ENCODE peak calls at places on chromosome 12, in six cellular contexts. Z, O, M, I, W and A are unnamed samples.
A peak's percentile ranks its signal among the peaks of the same experiment; 100 is the strongest.

GRCh38 chr12:27970981-27971489 is 1.5 kb downstream of the PTHLH start:
- DNase-seq in I (peak; percentile 44), Z (no peak), M (no peak), O (no peak), W (no peak), A (no peak)

GRCh38 chr12:73159952-73160351 is 887.8 kb downstream of the TRHDE start:
- DNase-seq in O (no peak), I (no peak), M (no peak), W (no peak), Z (no peak), A (no peak)

GRCh38 chr12:26938660-26939185 is 453 bp downstream of the FGFR1OP2 start:
- DNase-seq in M (no peak), O (no peak), I (no peak), W (no peak), Z (peak; percentile 45), A (peak; percentile 70)

GRCh38 chr12:131784909-131785762 is 43.1 kb upstream of the MMP17 start:
- DNase-seq in O (no peak), M (peak; percentile 85), I (peak; percentile 87), Z (no peak), W (no peak), A (no peak)

GRCh38 chr12:103442822-103443221 is 52.9 kb downstream of the C12orf42 start:
- DNase-seq in W (no peak), I (no peak), Z (no peak), M (no peak), O (no peak), A (no peak)

GRCh38 chr12:100221523-100221922 is 20.9 kb downstream of the ACTR6 start:
- DNase-seq in O (no peak), W (no peak), Z (peak; percentile 33), M (no peak), I (no peak), A (no peak)

GRCh38 chr12:1660304-1661187 is 30.3 kb upstream of the ADIPOR2 start:
- DNase-seq in O (no peak), M (no peak), W (no peak), Z (peak; percentile 87), I (no peak), A (peak; percentile 42)

GRCh38 chr12:24851341-24851740 is 97.6 kb downstream of the BCAT1 start:
- DNase-seq in O (no peak), I (no peak), M (no peak), Z (no peak), W (no peak), A (no peak)

GRCh38 chr12:15256760-15257159 is 35.5 kb upstream of the RERG start:
- DNase-seq in M (no peak), O (no peak), I (no peak), Z (no peak), W (no peak), A (peak; percentile 81)

GRCh38 chr12:93256258-93256969 is 121.3 kb upstream of the NUDT4 start:
- DNase-seq in M (no peak), W (no peak), I (peak; percentile 15), Z (no peak), O (no peak), A (peak; percentile 38)

GRCh38 chr12:130770413-130771028 is 54.4 kb upstream of the RIMBP2 start:
- DNase-seq in I (no peak), M (no peak), Z (no peak), W (no peak), O (no peak), A (no peak)

GRCh38 chr12:12087693-12088034 is 16.9 kb downstream of the BCL2L14 start:
- DNase-seq in W (no peak), M (no peak), O (no peak), Z (no peak), I (no peak), A (no peak)

GRCh38 chr12:128069359-128069997 is 197.5 kb upstream of the TMEM132C start:
- DNase-seq in W (no peak), Z (peak; percentile 50), I (peak; percentile 65), O (peak; percentile 16), M (peak; percentile 59), A (peak; percentile 79)

GRCh38 chr12:105992849-105993740 is 145.7 kb downstream of the NUAK1 start:
- DNase-seq in O (no peak), M (peak; percentile 27), W (no peak), I (peak; percentile 95), Z (no peak), A (peak; percentile 38)

GRCh38 chr12:120190985-120191480 is 3.5 kb downstream of the GCN1 start:
- DNase-seq in O (no peak), Z (no peak), W (peak; percentile 3), I (no peak), M (no peak), A (no peak)

GRCh38 chr12:4829793-4830162 is 79.9 kb upstream of the KCNA1 start:
- DNase-seq in Z (no peak), W (no peak), M (no peak), O (peak; percentile 50), I (no peak), A (no peak)

GRCh38 chr12:83823386-83824045 is 1089.1 kb downstream of the SLC6A15 start:
- DNase-seq in O (peak; percentile 88), W (no peak), Z (peak; percentile 20), M (peak; percentile 35), I (no peak), A (no peak)

GRCh38 chr12:51818567-51819300 is 29.8 kb downstream of the FIGNL2 start:
- DNase-seq in Z (no peak), W (no peak), I (peak; percentile 86), M (peak; percentile 49), O (no peak), A (peak; percentile 67)

GRCh38 chr12:28130625-28131598 is 59.3 kb upstream of the CCDC91 start:
- DNase-seq in Z (no peak), O (no peak), I (peak; percentile 100), M (peak; percentile 100), W (peak; percentile 83), A (peak; percentile 87)

GRCh38 chr12:104549820-104550480 is 93.2 kb downstream of the CHST11 start:
- DNase-seq in O (no peak), M (peak; percentile 27), I (peak; percentile 69), Z (no peak), W (no peak), A (peak; percentile 7)

GRCh38 chr12:102634216-102634615 is 153.9 kb upstream of the IGF1 start:
- DNase-seq in I (peak; percentile 70), O (no peak), M (peak; percentile 63), Z (no peak), W (no peak), A (peak; percentile 84)

GRCh38 chr12:128817115-128818015 is 6.4 kb downstream of the SLC15A4 start:
- DNase-seq in Z (no peak), M (peak; percentile 66), I (peak; percentile 88), O (no peak), W (peak; percentile 84), A (no peak)

GRCh38 chr12:62207248-62207647 is 53.0 kb upstream of the USP15 start:
- DNase-seq in M (no peak), W (no peak), O (no peak), I (no peak), Z (no peak), A (no peak)

GRCh38 chr12:113940929-113941486 is 25.1 kb downstream of the RBM19 start:
- DNase-seq in I (no peak), M (no peak), Z (no peak), O (no peak), W (no peak), A (no peak)
- H3K36me3 ChIP-seq in I (peaks cover 4% of the 10 kb centered on the region), M (peaks cover 36% of the 10 kb centered on the region), Z (no peaks in the 10 kb centered on the region), O (peaks cover 59% of the 10 kb centered on the region), W (peaks cover 21% of the 10 kb centered on the region), A (peaks cover 70% of the 10 kb centered on the region)

DNA sequence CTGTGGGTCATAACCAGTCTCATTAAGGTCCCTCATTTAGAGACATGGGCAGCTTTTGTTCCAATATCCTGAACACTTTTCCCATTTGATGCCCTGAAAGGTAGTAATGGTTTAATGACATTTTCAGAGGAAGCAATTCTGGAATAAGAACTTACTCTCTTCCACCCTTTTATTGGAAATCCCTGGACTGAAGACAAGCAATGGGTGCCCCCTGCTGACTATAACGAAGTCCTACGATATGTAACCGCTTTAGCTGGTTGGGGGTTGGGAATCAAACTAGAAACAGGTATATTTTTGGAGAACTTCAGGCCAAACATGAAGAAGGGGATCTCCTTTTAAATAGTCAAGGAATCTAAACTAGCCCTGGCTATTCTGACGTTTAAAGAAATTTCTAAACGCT is 20.5 kb downstream of the SARNP start:
- DNase-seq in Z (no peak), W (no peak), M (peak; percentile 33), O (peak; percentile 57), I (peak; percentile 39), A (peak; percentile 59)
- H3K36me3 ChIP-seq in Z (peaks cover 6% of the 10 kb centered on the region), W (peaks cover 6% of the 10 kb centered on the region), M (peaks cover 75% of the 10 kb centered on the region), O (peaks cover 59% of the 10 kb centered on the region), I (peaks cover 10% of the 10 kb centered on the region), A (peaks cover 90% of the 10 kb centered on the region)

GRCh38 chr12:57099062-57099714 is 10.3 kb downstream of the NAB2 start:
- DNase-seq in M (no peak), O (no peak), W (no peak), Z (no peak), I (no peak), A (no peak)
- H3K36me3 ChIP-seq in M (peaks cover 56% of the 10 kb centered on the region), O (peaks cover 8% of the 10 kb centered on the region), W (no peaks in the 10 kb centered on the region), Z (peaks cover 17% of the 10 kb centered on the region), I (peaks cover 33% of the 10 kb centered on the region), A (peaks cover 75% of the 10 kb centered on the region)

GRCh38 chr12:111505601-111506036 is 93.5 kb downstream of the ATXN2 start:
- DNase-seq in M (no peak), Z (no peak), I (peak; percentile 6), W (no peak), O (no peak), A (no peak)

GRCh38 chr12:111503116-111503515 is 96.0 kb downstream of the ATXN2 start:
- DNase-seq in Z (no peak), O (no peak), I (no peak), W (no peak), M (no peak), A (no peak)

DNA sequence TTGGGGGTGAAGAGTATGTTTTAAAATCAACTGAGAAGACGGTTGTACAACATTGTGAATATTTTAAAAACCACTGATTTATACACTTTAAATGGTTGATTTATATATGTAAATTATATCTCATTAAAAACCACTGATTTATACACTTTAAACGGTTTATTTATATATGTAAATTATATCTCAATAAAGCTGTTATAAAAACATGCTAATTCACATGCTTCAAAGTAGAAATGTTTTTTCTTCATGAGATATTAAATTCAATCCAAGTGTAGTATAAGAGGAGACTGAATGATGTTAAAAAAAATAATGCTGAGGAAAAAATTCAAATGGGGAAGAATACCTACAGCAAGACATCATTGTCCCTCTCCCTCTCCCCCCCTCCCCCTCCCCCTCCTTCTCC is 92.9 kb downstream of the ATXN2 start:
- DNase-seq in Z (no peak), I (no peak), M (no peak), W (no peak), O (no peak), A (no peak)
- H3K36me3 ChIP-seq in Z (peaks cover 3% of the 10 kb centered on the region), I (peaks cover 11% of the 10 kb centered on the region), M (peaks cover 32% of the 10 kb centered on the region), W (peaks cover 7% of the 10 kb centered on the region), O (peaks cover 58% of the 10 kb centered on the region), A (peaks cover 83% of the 10 kb centered on the region)

GRCh38 chr12:123006977-123007376 is 26.5 kb downstream of the ARL6IP4 start:
- DNase-seq in M (no peak), O (no peak), W (no peak), I (peak; percentile 39), Z (no peak), A (peak; percentile 12)
- H3K36me3 ChIP-seq in M (no peaks in the 10 kb centered on the region), O (no peaks in the 10 kb centered on the region), W (no peaks in the 10 kb centered on the region), I (peaks cover 7% of the 10 kb centered on the region), Z (no peaks in the 10 kb centered on the region), A (peaks cover 15% of the 10 kb centered on the region)

GRCh38 chr12:53067993-53068770 is 11.0 kb downstream of the SPRYD3 start:
- DNase-seq in Z (no peak), I (no peak), M (no peak), W (no peak), O (no peak), A (no peak)
- H3K36me3 ChIP-seq in Z (no peaks in the 10 kb centered on the region), I (peaks cover 10% of the 10 kb centered on the region), M (peaks cover 27% of the 10 kb centered on the region), W (no peaks in the 10 kb centered on the region), O (no peaks in the 10 kb centered on the region), A (peaks cover 11% of the 10 kb centered on the region)